ENCODE peak calls at places on chromosomes 1 and 21, in four cellular contexts. Y is amniotic stem cell; F is activated gamma-delta T cell treated with Interleukin-2 at 50 U/mL for 16 hours; D is stimulated activated CD4-positive, alpha-beta T cell treated with anti-CD3 and anti-CD28 coated beads, Interleukin-1b, Interleukin-23, amount 100 ng/mL, for 24 hours. H is an unnamed sample.

GRCh38 chr1:234553241-234554156 is 56.5 kb downstream of the IRF2BP2 start:
- DNase-seq in Y (peak; percentile 68), F (no peak), D (no peak), H (peak; percentile 84)

GRCh38 chr21:35619184-35619583 is 441.1 kb downstream of the SETD4 start:
- DNase-seq in Y (peak; percentile 50), F (no peak), D (no peak), H (peak; percentile 44)

GRCh38 chr1:118984990-118985608 is 3.0 kb downstream of the TBX15 start:
- DNase-seq in Y (no peak), F (no peak), D (no peak), H (no peak)

GRCh38 chr1:72827285-72827684 is 544.9 kb upstream of the NEGR1 start:
- DNase-seq in Y (no peak), F (no peak), D (no peak), H (no peak)

GRCh38 chr1:155940531-155940992 is 876 bp upstream of the RXFP4 start:
- DNase-seq in Y (no peak), F (no peak), D (no peak), H (no peak)

GRCh38 chr1:81836007-81836626 is 35.4 kb downstream of the ADGRL2 start:
- DNase-seq in Y (no peak), F (no peak), D (no peak), H (no peak)

GRCh38 chr1:208252126-208252853 is 8.1 kb upstream of the PLXNA2 start:
- DNase-seq in Y (no peak), F (no peak), D (no peak), H (no peak)

GRCh38 chr1:206467915-206468314 is 2.4 kb upstream of the IKBKE start:
- DNase-seq in Y (no peak), F (no peak), D (no peak), H (no peak)

GRCh38 chr1:183454377-183454776 is 17.9 kb upstream of the SMG7 start:
- DNase-seq in Y (no peak), F (no peak), D (no peak), H (no peak)

GRCh38 chr1:91891486-91891885 is 5.5 kb upstream of the TGFBR3 start:
- DNase-seq in Y (no peak), F (no peak), D (no peak), H (no peak)

GRCh38 chr1:170664828-170665617 is 1.1 kb downstream of the PRRX1 start:
- DNase-seq in Y (no peak), F (no peak), D (no peak), H (no peak)

GRCh38 chr1:169295425-169295824 is 72.2 kb downstream of the NME7 start:
- DNase-seq in Y (no peak), F (no peak), D (no peak), H (no peak)

GRCh38 chr1:232990729-232991128 is 40.3 kb downstream of the NTPCR start:
- DNase-seq in Y (no peak), F (no peak), D (no peak), H (no peak)

GRCh38 chr1:183087001-183087400 is 63.8 kb downstream of the LAMC1 start:
- DNase-seq in Y (no peak), F (no peak), D (no peak), H (no peak)

GRCh38 chr1:93681095-93681548 is 515 bp downstream of the BCAR3 start:
- DNase-seq in Y (no peak), F (no peak), D (no peak), H (no peak)

GRCh38 chr1:99533909-99534907 is 111.7 kb upstream of the PALMD start:
- DNase-seq in Y (no peak), F (no peak), D (no peak), H (no peak)

GRCh38 chr1:162987866-162988265 is 81.3 kb upstream of the RGS4 start:
- DNase-seq in Y (peak; percentile 40), F (no peak), D (no peak), H (no peak)